ENCODE peak calls at places on chromosomes 1 and 21, in seven cellular contexts. J is left ventricle myocardium inferior; P is stimulated activated CD8-positive, alpha-beta memory T cell treated with anti-CD3 and anti-CD28 coated beads, Interleukin-2, amount 100 ng/mL, for 48 hours; R is bronchial epithelial cell; S is BJ; K is activated CD4-positive, alpha-beta memory T cell treated with anti-CD3 and anti-CD28 coated beads, Interleukin-2, amount 10 ng/mL, durations not matched to agents 7 days and 5 days; A is EH. F is an unnamed sample.

GRCh38 chr1:93471911-93472310 is 24.0 kb downstream of the FNBP1L start:
- DNase-seq in J (no peak), S (peak), K (no peak), A (peak), P (no peak), R (no peak), F (no peak)

GRCh38 chr1:76105269-76105850 is 30.8 kb downstream of the ST6GALNAC3 start:
- DNase-seq in J (no peak), S (no peak), K (no peak), P (no peak), A (no peak), R (no peak), F (no peak)

GRCh38 chr1:74467786-74468377 is 44.5 kb downstream of the LRRC53 start:
- DNase-seq in R (peak), P (no peak), K (no peak), J (no peak), A (no peak), S (no peak), F (no peak)

GRCh38 chr1:187032316-187032981 is 203.7 kb downstream of the PLA2G4A start:
- DNase-seq in K (no peak), P (no peak), S (no peak), J (no peak), R (no peak), A (no peak), F (no peak)

GRCh38 chr1:6625579-6626149 is 996 bp downstream of the THAP3 start:
- DNase-seq in J (no peak), S (no peak), A (peak), P (no peak), R (peak), K (peak), F (no peak)

GRCh38 chr1:219518168-219518905 is 94.6 kb downstream of the ZC3H11B start:
- DNase-seq in A (peak), R (peak), J (no peak), P (no peak), S (peak), K (no peak), F (no peak)

GRCh38 chr1:162019436-162019835 is 4.2 kb downstream of the OLFML2B start:
- DNase-seq in J (no peak), S (no peak), A (no peak), P (no peak), K (no peak), R (no peak), F (no peak)

GRCh38 chr1:216175714-216176113 is 247.5 kb downstream of the USH2A start:
- DNase-seq in P (no peak), R (no peak), A (no peak), J (no peak), K (no peak), S (no peak), F (no peak)

GRCh38 chr1:21814241-21814918 is 2.3 kb downstream of the LDLRAD2 start:
- DNase-seq in P (peak), S (no peak), R (no peak), A (no peak), J (no peak), K (peak), F (no peak)

GRCh38 chr1:110118636-110119396 is 6.6 kb downstream of the UBL4B start:
- DNase-seq in J (no peak), S (no peak), K (no peak), P (no peak), A (peak), R (peak), F (no peak)

GRCh38 chr1:16717174-16718108 is 22.9 kb upstream of the RNU1-4 start:
- DNase-seq in P (no peak), K (peak), J (no peak), R (no peak), A (no peak), S (no peak), F (no peak)

GRCh38 chr21:29194847-29195246 is 64.4 kb downstream of the MAP3K7CL start:
- DNase-seq in R (no peak), P (no peak), A (peak), K (no peak), S (no peak), J (no peak), F (no peak)

GRCh38 chr1:201021333-201022177 is 2.0 kb downstream of the KIF21B start:
- DNase-seq in R (no peak), J (no peak), S (no peak), P (no peak), K (peak), A (no peak), F (no peak)

GRCh38 chr1:15935056-15935950 is 40.6 kb downstream of the ZBTB17 start:
- DNase-seq in A (no peak), K (no peak), R (no peak), S (no peak), J (no peak), P (no peak), F (no peak)

GRCh38 chr1:225508538-225509375 is 80.9 kb upstream of the LBR start:
- DNase-seq in J (no peak), S (peak), R (peak), A (peak), P (no peak), K (no peak), F (no peak)

GRCh38 chr1:50109647-50110075 is 941 bp downstream of the ELAVL4 start:
- DNase-seq in R (no peak), P (no peak), S (no peak), K (no peak), A (no peak), J (no peak), F (no peak)

GRCh38 chr21:44304846-44305245 is 5.0 kb downstream of the PFKL start:
- DNase-seq in P (peak), S (no peak), A (peak), R (peak), K (peak), J (no peak), F (no peak)

GRCh38 chr1:26533951-26534514 is 4.5 kb downstream of the RPS6KA1 start:
- DNase-seq in S (no peak), P (no peak), K (no peak), J (no peak), A (no peak), R (no peak), F (no peak)

GRCh38 chr1:27572019-27572678 is 31.8 kb downstream of the AHDC1 start:
- DNase-seq in S (no peak), J (peak), A (no peak), R (no peak), K (no peak), P (no peak), F (no peak)

GRCh38 chr1:94160811-94161210 is 39.9 kb upstream of the ABCA4 start:
- DNase-seq in J (no peak), K (no peak), R (peak), A (peak), P (no peak), S (peak), F (no peak)

GRCh38 chr1:97581614-97582051 is 339.2 kb downstream of the DPYD start:
- DNase-seq in J (no peak), S (peak), A (peak), K (no peak), R (peak), P (no peak), F (no peak)